ENCODE peak calls at places on chromosomes 2 and 18, in eight cellular contexts. W is upper lobe of right lung; C is HFFc6; T is nephron progenitor cell; Q is osteocyte; N is CD4-positive, alpha-beta T cell; H is brain microvascular endothelial cell; Y is mammary epithelial cell. U is an unnamed sample.

GRCh38 chr2:45224321-45224995 is 215.2 kb upstream of the SIX2 start:
- DNase-seq in W (no peak), Q (no peak), C (no peak), Y (no peak), T (no peak), N (no peak), H (no peak), U (no peak)

GRCh38 chr18:31610841-31611240 is 19.2 kb downstream of the TTR start:
- DNase-seq in T (peak), Q (no peak), C (no peak), N (no peak), H (no peak), Y (no peak), W (no peak), U (no peak)

GRCh38 chr2:121595012-121595891 is 54.0 kb downstream of the CLASP1 start:
- DNase-seq in T (no peak), W (no peak), Q (no peak), Y (no peak), H (no peak), C (no peak), N (no peak), U (no peak)

GRCh38 chr18:74217476-74218143 is 69.3 kb downstream of the TIMM21 start:
- DNase-seq in C (no peak), Y (no peak), Q (no peak), H (no peak), W (peak), N (no peak), T (no peak), U (no peak)

GRCh38 chr2:57126410-57126809 is 920.2 kb upstream of the VRK2 start:
- DNase-seq in H (no peak), Q (no peak), Y (no peak), N (no peak), W (no peak), T (no peak), C (no peak), U (no peak)

GRCh38 chr18:68397241-68398035 is 317.5 kb downstream of the TMX3 start:
- DNase-seq in W (no peak), C (no peak), T (no peak), H (no peak), Y (peak), N (no peak), Q (no peak), U (no peak)

GRCh38 chr18:47254341-47254939 is 3.0 kb upstream of the SKOR2 start:
- DNase-seq in Q (no peak), W (peak), N (no peak), C (no peak), T (peak), Y (peak), H (peak), U (no peak)

GRCh38 chr2:37052600-37053332 is 31.4 kb downstream of the HEATR5B start:
- DNase-seq in H (no peak), Q (no peak), Y (peak), W (no peak), C (no peak), N (no peak), T (no peak), U (no peak)

GRCh38 chr2:118854507-118855300 is 7.3 kb upstream of the EN1 start:
- DNase-seq in W (no peak), H (no peak), T (no peak), N (no peak), Q (no peak), C (no peak), Y (no peak), U (no peak)

GRCh38 chr2:127584516-127585033 is 49.1 kb downstream of the MYO7B start:
- DNase-seq in Y (no peak), T (no peak), Q (peak), W (peak), C (no peak), H (no peak), N (no peak), U (no peak)

GRCh38 chr2:33706410-33706809 is 107.3 kb upstream of the FAM98A start:
- DNase-seq in T (no peak), Q (no peak), C (no peak), W (no peak), N (no peak), H (no peak), Y (no peak), U (no peak)
- TF ChIP-seq CTCF in T (no peak), Q (no peak), C (no peak), W (no peak), N (no peak), H (no peak), Y (no peak), U (no peak)

DNA sequence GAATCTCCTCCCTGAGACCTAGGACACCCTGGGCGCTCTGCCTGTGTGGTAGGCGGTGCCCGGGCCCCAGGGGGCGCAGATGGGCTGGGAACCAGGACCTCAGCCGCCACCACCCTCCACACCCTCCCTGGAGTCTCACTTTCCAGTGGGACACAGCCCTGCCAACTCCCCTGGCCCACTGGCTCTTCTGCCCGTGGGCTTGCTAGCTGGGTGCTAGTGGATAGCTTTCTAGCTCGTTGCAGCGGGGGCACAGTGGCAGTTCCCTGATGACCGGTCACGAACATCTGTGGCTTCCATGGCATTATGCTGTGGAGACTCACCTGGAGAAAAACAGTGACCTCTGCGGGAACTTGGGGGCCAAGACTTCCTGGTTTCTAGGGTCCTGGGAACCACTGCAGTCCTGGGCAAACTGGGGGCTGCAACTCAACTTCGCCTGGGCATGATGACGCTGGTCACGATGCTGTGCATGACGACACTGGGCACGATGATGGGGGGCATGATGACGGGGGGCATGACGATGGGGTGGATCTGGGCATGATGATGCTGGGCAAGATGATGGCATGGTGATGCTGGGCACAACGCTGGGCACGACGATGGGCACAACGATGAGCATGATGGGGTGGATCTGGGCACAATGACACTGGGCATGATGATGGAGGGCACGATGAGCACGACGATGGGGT is 31.0 kb upstream of the ALLC start:
- DNase-seq in Q (peak), T (no peak), W (peak), N (no peak), H (no peak), C (no peak), Y (no peak), U (no peak)
- TF ChIP-seq CTCF in Q (no peak), T (no peak), W (peak), N (no peak), H (no peak), C (peak), Y (no peak), U (no peak)

DNA sequence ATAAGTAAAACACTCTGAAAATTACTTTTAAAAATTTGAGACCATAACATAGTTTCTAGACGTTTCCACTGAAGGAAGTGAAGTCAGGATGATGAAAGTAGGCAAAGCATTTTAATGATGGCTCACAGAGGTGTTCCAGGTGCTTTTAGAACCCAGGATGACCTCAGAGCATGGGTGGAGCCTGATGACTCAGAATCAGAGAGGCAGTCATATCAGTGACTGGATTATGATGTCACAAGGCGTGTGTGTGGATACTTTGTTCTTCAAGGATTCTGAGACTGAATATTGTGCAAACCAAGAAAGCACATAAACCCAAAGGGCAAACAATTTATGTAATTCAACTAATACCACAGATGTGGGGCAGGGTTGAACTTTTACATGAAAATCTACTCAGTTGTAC is 208.0 kb upstream of the FBXO11 start:
- DNase-seq in Q (no peak), H (peak), Y (peak), W (no peak), N (no peak), T (no peak), C (no peak), U (peak)
- TF ChIP-seq CTCF in Q (no peak), H (no peak), Y (no peak), W (no peak), N (no peak), T (no peak), C (no peak), U (no peak)

GRCh38 chr18:48708807-48709206 is 170.0 kb downstream of the CTIF start:
- DNase-seq in Y (no peak), Q (no peak), C (no peak), T (no peak), N (no peak), H (no peak), W (no peak), U (no peak)

GRCh38 chr18:48714873-48715272 is 176.0 kb downstream of the CTIF start:
- DNase-seq in C (no peak), N (no peak), W (no peak), Y (no peak), H (no peak), T (no peak), Q (no peak), U (no peak)

GRCh38 chr18:48709371-48709770 is 170.5 kb downstream of the CTIF start:
- DNase-seq in Q (no peak), H (no peak), N (no peak), C (no peak), Y (no peak), T (no peak), W (no peak), U (no peak)

GRCh38 chr18:48713302-48713701 is 174.5 kb downstream of the CTIF start:
- DNase-seq in Q (no peak), T (no peak), N (no peak), Y (no peak), C (no peak), W (no peak), H (no peak), U (no peak)

DNA sequence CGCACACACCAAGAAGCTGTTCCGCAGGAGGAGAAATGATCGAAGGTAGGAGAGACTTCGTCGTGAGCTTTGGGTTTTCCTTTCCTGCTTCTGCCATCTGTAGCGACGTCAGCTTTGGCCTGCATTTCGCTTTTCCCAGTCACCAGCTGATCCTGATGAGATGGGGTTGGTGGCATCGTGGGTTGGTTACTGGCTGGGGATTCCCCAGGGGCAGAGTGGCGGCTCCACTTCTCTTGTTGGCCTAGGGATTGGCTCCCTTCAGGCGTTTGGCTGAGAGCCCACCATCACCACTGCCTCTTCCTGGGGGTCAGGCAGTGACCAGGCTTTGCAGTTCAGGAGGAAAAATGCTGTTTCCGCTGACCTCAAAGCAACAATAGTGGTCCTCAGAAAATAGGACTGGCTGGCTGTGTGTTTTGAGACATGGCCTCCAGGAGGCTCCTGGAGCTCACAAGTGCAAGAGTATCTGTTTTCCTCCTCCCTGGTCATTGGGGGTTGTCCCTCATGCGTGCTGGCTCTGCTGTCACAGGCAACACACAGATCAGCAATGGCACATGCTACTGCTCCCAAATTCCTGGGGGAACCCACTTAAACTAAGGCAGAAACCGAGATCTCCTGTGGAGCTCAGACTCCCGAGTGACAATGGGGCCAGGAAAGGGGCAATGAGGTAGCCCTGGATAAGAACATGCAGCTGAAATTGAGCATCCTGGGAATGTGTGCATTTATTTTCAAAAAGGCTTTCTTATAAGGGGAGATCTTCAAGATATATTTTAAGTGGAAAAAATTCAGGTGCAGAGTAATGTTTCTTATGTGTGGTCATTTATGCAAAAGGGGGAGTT is 173.0 kb downstream of the CTIF start:
- DNase-seq in H (peak), Q (no peak), T (peak), N (no peak), Y (no peak), W (no peak), C (peak), U (no peak)
- TF ChIP-seq CTCF in H (peak), Q (peak), T (peak), N (peak), Y (peak), W (peak), C (peak), U (peak)

GRCh38 chr2:148812306-148812705 is 62.7 kb upstream of the KIF5C start:
- DNase-seq in H (peak), Y (peak), C (peak), N (no peak), T (no peak), Q (no peak), W (no peak), U (no peak)

GRCh38 chr2:148816176-148816575 is 58.9 kb upstream of the KIF5C start:
- DNase-seq in C (no peak), N (no peak), W (no peak), Y (no peak), Q (no peak), H (no peak), T (no peak), U (no peak)

GRCh38 chr2:148814143-148814852 is 60.7 kb upstream of the KIF5C start:
- DNase-seq in C (peak), H (peak), Y (no peak), N (no peak), T (no peak), Q (no peak), W (no peak), U (no peak)

GRCh38 chr2:148814853-148815419 is 60.1 kb upstream of the KIF5C start:
- DNase-seq in W (no peak), H (no peak), Y (no peak), Q (no peak), T (no peak), C (no peak), N (no peak), U (no peak)

GRCh38 chr2:148813603-148814065 is 61.4 kb upstream of the KIF5C start:
- DNase-seq in T (no peak), Q (no peak), W (no peak), N (peak), H (no peak), Y (no peak), C (no peak), U (no peak)
- TF ChIP-seq CTCF in T (peak), Q (no peak), W (peak), N (no peak), H (peak), Y (no peak), C (peak), U (no peak)

DNA sequence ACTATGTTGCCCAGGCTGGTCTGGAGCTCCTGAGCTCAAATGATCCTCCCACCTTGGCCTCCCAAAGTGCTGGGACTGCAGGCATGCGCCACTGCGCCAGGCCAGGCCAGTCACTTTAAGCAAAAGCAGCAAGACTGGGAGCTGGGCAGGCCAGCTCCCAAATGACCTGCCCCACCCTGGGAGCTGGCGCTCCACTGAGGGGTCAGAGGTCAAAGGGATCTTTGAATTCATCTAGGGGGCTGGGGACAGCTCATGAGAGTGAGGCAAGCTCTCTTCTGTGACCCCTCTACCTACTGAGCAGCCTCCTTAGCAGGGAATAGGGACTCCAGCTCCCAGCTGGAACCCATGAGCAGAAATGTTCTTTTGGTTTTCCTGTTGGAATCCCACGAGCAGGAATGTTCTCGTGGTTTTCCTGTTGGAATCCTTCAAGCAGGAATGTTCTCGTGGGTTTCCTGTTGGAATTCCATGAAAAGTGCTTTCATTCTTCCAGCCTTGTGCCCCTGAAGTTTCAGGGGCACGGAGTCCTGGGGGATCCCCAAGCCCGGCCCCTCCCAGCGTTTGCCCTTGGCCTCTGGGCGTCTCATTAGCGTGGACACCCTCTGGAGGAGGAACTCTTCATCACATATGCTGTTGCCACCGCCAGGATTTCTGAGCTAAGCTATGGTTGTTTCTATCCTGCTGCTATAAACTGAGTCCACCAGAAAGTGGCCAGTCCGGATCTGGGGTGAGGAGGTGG is 162.0 kb upstream of the HAAO start:
- DNase-seq in H (no peak), N (no peak), Q (no peak), T (no peak), C (no peak), Y (no peak), W (no peak), U (no peak)
- TF ChIP-seq CTCF in H (peak), N (no peak), Q (peak), T (no peak), C (peak), Y (no peak), W (no peak), U (no peak)

DNA sequence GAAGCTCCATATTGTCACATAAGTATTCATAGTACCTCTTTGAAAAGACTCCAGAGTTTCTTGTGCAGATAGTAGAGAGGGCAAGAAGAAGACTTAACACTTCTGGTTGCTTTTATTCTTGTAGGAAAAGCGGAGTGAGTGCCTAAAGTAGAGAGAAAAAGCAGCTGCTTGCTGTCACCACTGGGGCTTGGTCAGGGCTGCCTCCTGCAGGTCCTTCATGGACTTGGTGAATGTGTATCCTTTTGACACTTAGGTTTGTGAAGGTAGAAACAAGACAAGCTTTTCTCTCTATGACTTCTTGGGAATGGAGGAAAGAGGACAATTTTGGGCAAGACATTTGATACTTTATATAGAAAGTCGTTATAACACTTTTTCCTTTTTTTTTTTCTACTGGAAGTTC is 312.8 kb upstream of the FANCL start:
- DNase-seq in Y (no peak), Q (no peak), N (no peak), W (no peak), C (no peak), T (no peak), H (no peak), U (no peak)
- TF ChIP-seq CTCF in Y (peak), Q (peak), N (no peak), W (no peak), C (peak), T (no peak), H (peak), U (peak)